ENCODE peak calls at places on chromosome 1, in six cellular contexts. J is neural progenitor cell; P is H9; Q is activated CD4-positive, alpha-beta T cell treated with anti-CD3 and anti-CD28 coated beads, Interleukin-2, amount 10 ng/mL, durations not matched to agents 7 days and 5 days; M is uterus; V is effector memory CD4-positive, alpha-beta T cell. A is an unnamed sample.

GRCh38 chr1:147266381-147266780 is 23.9 kb downstream of the CHD1L start:
- DNase-seq in J (no peak), P (no peak), Q (no peak), M (no peak), V (no peak), A (no peak)

GRCh38 chr1:203028784-203029553 is 2.7 kb downstream of the PPFIA4 start:
- DNase-seq in J (no peak), P (peak), Q (no peak), M (no peak), V (no peak), A (no peak)

GRCh38 chr1:154497026-154497806 is 4.8 kb upstream of the TDRD10 start:
- DNase-seq in J (no peak), P (no peak), Q (no peak), M (peak), V (no peak), A (peak)

GRCh38 chr1:26317612-26318337 is at the start of gene CD52:
- DNase-seq in J (peak), P (peak), Q (peak), M (no peak), V (peak), A (peak)

GRCh38 chr1:183912265-183912886 is 107.5 kb downstream of the RGL1 start:
- DNase-seq in J (no peak), P (no peak), Q (no peak), M (no peak), V (no peak), A (no peak)

GRCh38 chr1:223421676-223422075 is 28.5 kb downstream of the CCDC185 start:
- DNase-seq in J (no peak), P (no peak), Q (no peak), M (no peak), V (no peak), A (no peak)

GRCh38 chr1:147494998-147495580 is 46.2 kb upstream of the BCL9 start:
- DNase-seq in J (peak), P (peak), Q (peak), M (peak), V (peak), A (peak)

GRCh38 chr1:41504126-41505035 is 19.9 kb upstream of the EDN2 start:
- DNase-seq in J (no peak), P (no peak), Q (no peak), M (no peak), V (no peak), A (no peak)

GRCh38 chr1:23019851-23020625 is 770 bp downstream of the KDM1A start:
- DNase-seq in J (peak), P (peak), Q (peak), M (peak), V (no peak), A (peak)

GRCh38 chr1:229227298-229227919 is 43.5 kb upstream of the RAB4A start:
- DNase-seq in J (peak), P (peak), Q (peak), M (peak), V (peak), A (peak)

GRCh38 chr1:183093821-183094287 is 70.6 kb downstream of the LAMC1 start:
- DNase-seq in J (no peak), P (peak), Q (no peak), M (no peak), V (no peak), A (no peak)

GRCh38 chr1:226965581-226966440 is 25.7 kb downstream of the COQ8A start:
- DNase-seq in J (no peak), P (no peak), Q (no peak), M (no peak), V (no peak), A (no peak)

GRCh38 chr1:95086949-95087533 is 14.3 kb upstream of the ALG14 start:
- DNase-seq in J (no peak), P (peak), Q (no peak), M (peak), V (no peak), A (no peak)

GRCh38 chr1:28264897-28265296 is 5.6 kb downstream of the SESN2 start:
- DNase-seq in J (no peak), P (no peak), Q (no peak), M (no peak), V (no peak), A (no peak)

GRCh38 chr1:3037281-3038040 is 16.2 kb downstream of the ACTRT2 start:
- DNase-seq in J (no peak), P (no peak), Q (no peak), M (no peak), V (no peak), A (no peak)

GRCh38 chr1:66271216-66271903 is 262.6 kb upstream of the SGIP1 start:
- DNase-seq in J (peak), P (peak), Q (peak), M (peak), V (no peak), A (no peak)

GRCh38 chr1:157170677-157171515 is 32.7 kb upstream of the ETV3 start:
- DNase-seq in J (peak), P (peak), Q (peak), M (no peak), V (no peak), A (no peak)

A was measured in GM19239.